ENCODE peak calls at places on chromosomes 7 and 10, in six cellular contexts. M is Karpas-422; U is substantia nigra; J is stimulated activated CD8-positive, alpha-beta memory T cell treated with anti-CD3 and anti-CD28 coated beads, Interleukin-12 subunit alpha, Interleukin-12 subunit beta, amount 100 ng/mL, for 4 hours; D is B cell; F is GM04503. B is an unnamed sample.

GRCh38 chr7:20021834-20022233 is 195.3 kb downstream of the MACC1 start:
- DNase-seq in J (no peak), D (no peak), M (peak), U (no peak), F (no peak), B (no peak)

GRCh38 chr7:150379590-150380379 is 655 bp downstream of the ZNF775 start:
- DNase-seq in J (no peak), D (no peak), U (peak), M (peak), F (no peak), B (no peak)

GRCh38 chr10:62733654-62734293 is 70.7 kb upstream of the ADO start:
- DNase-seq in D (no peak), U (no peak), J (no peak), F (no peak), M (no peak), B (no peak)

GRCh38 chr7:50818324-50818723 is 35.6 kb upstream of the GRB10 start:
- DNase-seq in J (no peak), F (no peak), M (no peak), U (no peak), D (no peak), B (no peak)

GRCh38 chr7:26034386-26034785 is 117.6 kb upstream of the NFE2L3 start:
- DNase-seq in D (no peak), F (no peak), J (no peak), U (no peak), M (no peak), B (no peak)

GRCh38 chr7:150941983-150942590 is 36.0 kb downstream of the KCNH2 start:
- DNase-seq in F (no peak), J (no peak), M (no peak), D (no peak), U (no peak), B (peak)

GRCh38 chr10:22491480-22491879 is 146.2 kb downstream of the SPAG6 start:
- DNase-seq in D (no peak), U (peak), J (no peak), M (no peak), F (no peak), B (no peak)

GRCh38 chr10:113441220-113441619 is 111.6 kb upstream of the HABP2 start:
- DNase-seq in J (no peak), U (no peak), D (no peak), F (no peak), M (no peak), B (no peak)

GRCh38 chr10:2883238-2883637 is 184.1 kb upstream of the PFKP start:
- DNase-seq in U (no peak), J (no peak), M (no peak), F (no peak), D (no peak), B (no peak)

GRCh38 chr7:21076054-21076453 is 289.4 kb upstream of the SP8 start:
- DNase-seq in F (no peak), U (no peak), J (no peak), D (no peak), M (no peak), B (peak)

GRCh38 chr10:21368728-21369425 is 156.6 kb downstream of the SKIDA1 start:
- DNase-seq in U (no peak), F (no peak), J (no peak), M (no peak), D (no peak), B (no peak)

GRCh38 chr10:122060250-122060649 is 71.3 kb downstream of the TACC2 start:
- DNase-seq in D (no peak), M (no peak), J (no peak), F (no peak), U (no peak), B (no peak)

B was measured in NCI-H2029.